ENCODE peak calls at places on chromosomes 7 and 10, in six cellular contexts. One of them, this sample, is unnamed.

GRCh38 chr10:112250555-112250954 is 32.6 kb upstream of the TECTB start:
- DNase-seq in DMS53: no peak
- DNase-seq in T1000: no peak
- DNase-seq in naive thymus-derived CD4-positive, alpha-beta T cell: no peak
- DNase-seq in fibroblast of mammary gland: peak
- DNase-seq in lower leg skin: no peak
- DNase-seq in this sample: peak

GRCh38 chr10:73406863-73407262 is 7.0 kb downstream of the ANXA7 start:
- DNase-seq in T1000: no peak
- DNase-seq in fibroblast of mammary gland: no peak
- DNase-seq in lower leg skin: no peak
- DNase-seq in naive thymus-derived CD4-positive, alpha-beta T cell: no peak
- DNase-seq in DMS53: no peak
- DNase-seq in this sample: no peak

GRCh38 chr10:35421553-35422178 is 85.4 kb downstream of the CCNY start:
- DNase-seq in fibroblast of mammary gland: peak
- DNase-seq in lower leg skin: peak
- DNase-seq in DMS53: no peak
- DNase-seq in T1000: peak
- DNase-seq in naive thymus-derived CD4-positive, alpha-beta T cell: no peak
- DNase-seq in this sample: peak

GRCh38 chr10:77801474-77802238 is 124.9 kb downstream of the DLG5 start:
- DNase-seq in T1000: peak
- DNase-seq in fibroblast of mammary gland: peak
- DNase-seq in DMS53: no peak
- DNase-seq in naive thymus-derived CD4-positive, alpha-beta T cell: no peak
- DNase-seq in lower leg skin: no peak
- DNase-seq in this sample: peak

GRCh38 chr10:66572700-66573099 is 353.1 kb upstream of the LRRTM3 start:
- DNase-seq in T1000: no peak
- DNase-seq in lower leg skin: no peak
- DNase-seq in DMS53: peak
- DNase-seq in fibroblast of mammary gland: no peak
- DNase-seq in naive thymus-derived CD4-positive, alpha-beta T cell: no peak
- DNase-seq in this sample: no peak

GRCh38 chr7:4286281-4286680 is 395.8 kb upstream of the FOXK1 start:
- DNase-seq in naive thymus-derived CD4-positive, alpha-beta T cell: no peak
- DNase-seq in DMS53: no peak
- DNase-seq in T1000: no peak
- DNase-seq in lower leg skin: no peak
- DNase-seq in fibroblast of mammary gland: no peak
- DNase-seq in this sample: no peak

GRCh38 chr7:140036224-140036651 is 26.5 kb downstream of the PARP12 start:
- DNase-seq in DMS53: no peak
- DNase-seq in T1000: no peak
- DNase-seq in lower leg skin: no peak
- DNase-seq in naive thymus-derived CD4-positive, alpha-beta T cell: no peak
- DNase-seq in fibroblast of mammary gland: peak
- DNase-seq in this sample: no peak

GRCh38 chr10:35335133-35335532 is 1.2 kb upstream of the CCNY start:
- DNase-seq in lower leg skin: no peak
- DNase-seq in naive thymus-derived CD4-positive, alpha-beta T cell: no peak
- DNase-seq in fibroblast of mammary gland: peak
- DNase-seq in T1000: no peak
- DNase-seq in DMS53: no peak
- DNase-seq in this sample: no peak

GRCh38 chr10:31706921-31707571 is 221.6 kb downstream of the ARHGAP12 start:
- DNase-seq in naive thymus-derived CD4-positive, alpha-beta T cell: no peak
- DNase-seq in T1000: no peak
- DNase-seq in DMS53: no peak
- DNase-seq in fibroblast of mammary gland: no peak
- DNase-seq in lower leg skin: no peak
- DNase-seq in this sample: no peak

GRCh38 chr7:67407351-67407750 is 410.7 kb downstream of the TYW1 start:
- DNase-seq in DMS53: no peak
- DNase-seq in lower leg skin: no peak
- DNase-seq in naive thymus-derived CD4-positive, alpha-beta T cell: no peak
- DNase-seq in T1000: no peak
- DNase-seq in fibroblast of mammary gland: no peak
- DNase-seq in this sample: no peak

GRCh38 chr7:95434501-95435421 is at the start of gene PON2:
- DNase-seq in T1000: peak
- DNase-seq in DMS53: peak
- DNase-seq in naive thymus-derived CD4-positive, alpha-beta T cell: peak
- DNase-seq in lower leg skin: peak
- DNase-seq in fibroblast of mammary gland: peak
- DNase-seq in this sample: peak

GRCh38 chr7:66679633-66679980 is 50.9 kb downstream of the KCTD7 start:
- DNase-seq in T1000: no peak
- DNase-seq in lower leg skin: no peak
- DNase-seq in fibroblast of mammary gland: no peak
- DNase-seq in DMS53: no peak
- DNase-seq in naive thymus-derived CD4-positive, alpha-beta T cell: no peak
- DNase-seq in this sample: no peak

GRCh38 chr10:33263453-33263852 is 71.0 kb downstream of the NRP1 start:
- DNase-seq in DMS53: no peak
- DNase-seq in fibroblast of mammary gland: peak
- DNase-seq in T1000: no peak
- DNase-seq in naive thymus-derived CD4-positive, alpha-beta T cell: no peak
- DNase-seq in lower leg skin: no peak
- DNase-seq in this sample: no peak

GRCh38 chr10:85946713-85947326 is 419.8 kb downstream of the GRID1 start:
- DNase-seq in DMS53: peak
- DNase-seq in lower leg skin: no peak
- DNase-seq in T1000: no peak
- DNase-seq in fibroblast of mammary gland: no peak
- DNase-seq in naive thymus-derived CD4-positive, alpha-beta T cell: no peak
- DNase-seq in this sample: no peak

GRCh38 chr7:9149499-9150082 is 716.2 kb downstream of the NXPH1 start:
- DNase-seq in T1000: no peak
- DNase-seq in fibroblast of mammary gland: no peak
- DNase-seq in naive thymus-derived CD4-positive, alpha-beta T cell: no peak
- DNase-seq in DMS53: peak
- DNase-seq in lower leg skin: no peak
- DNase-seq in this sample: no peak

GRCh38 chr10:78470267-78471103 is 436.8 kb downstream of the RPS24 start:
- DNase-seq in naive thymus-derived CD4-positive, alpha-beta T cell: no peak
- DNase-seq in T1000: peak
- DNase-seq in lower leg skin: peak
- DNase-seq in DMS53: peak
- DNase-seq in fibroblast of mammary gland: peak
- DNase-seq in this sample: no peak

GRCh38 chr7:43004076-43004475 is 71.9 kb downstream of the MRPL32 start:
- DNase-seq in DMS53: no peak
- DNase-seq in naive thymus-derived CD4-positive, alpha-beta T cell: peak
- DNase-seq in fibroblast of mammary gland: no peak
- DNase-seq in lower leg skin: no peak
- DNase-seq in T1000: no peak
- DNase-seq in this sample: no peak

GRCh38 chr7:22582860-22583640 is 83.1 kb upstream of the STEAP1B start:
- DNase-seq in lower leg skin: no peak
- DNase-seq in DMS53: no peak
- DNase-seq in naive thymus-derived CD4-positive, alpha-beta T cell: no peak
- DNase-seq in fibroblast of mammary gland: peak
- DNase-seq in T1000: peak
- DNase-seq in this sample: peak

GRCh38 chr10:122548699-122549098 is 11.9 kb upstream of the DMBT1 start:
- DNase-seq in fibroblast of mammary gland: no peak
- DNase-seq in T1000: no peak
- DNase-seq in naive thymus-derived CD4-positive, alpha-beta T cell: no peak
- DNase-seq in lower leg skin: no peak
- DNase-seq in DMS53: no peak
- DNase-seq in this sample: no peak

GRCh38 chr7:42573904-42574692 is 337.1 kb upstream of the GLI3 start:
- DNase-seq in fibroblast of mammary gland: no peak
- DNase-seq in naive thymus-derived CD4-positive, alpha-beta T cell: no peak
- DNase-seq in lower leg skin: no peak
- DNase-seq in T1000: no peak
- DNase-seq in DMS53: no peak
- DNase-seq in this sample: no peak

GRCh38 chr7:118372530-118372929 is 148.0 kb downstream of the ANKRD7 start:
- DNase-seq in T1000: no peak
- DNase-seq in lower leg skin: no peak
- DNase-seq in naive thymus-derived CD4-positive, alpha-beta T cell: no peak
- DNase-seq in fibroblast of mammary gland: peak
- DNase-seq in DMS53: no peak
- DNase-seq in this sample: no peak

GRCh38 chr10:114479307-114479706 is 75.0 kb upstream of the AFAP1L2 start:
- DNase-seq in T1000: no peak
- DNase-seq in lower leg skin: peak
- DNase-seq in naive thymus-derived CD4-positive, alpha-beta T cell: no peak
- DNase-seq in DMS53: no peak
- DNase-seq in fibroblast of mammary gland: no peak
- DNase-seq in this sample: no peak

GRCh38 chr7:35993663-35994622 is 159.1 kb upstream of the EEPD1 start:
- DNase-seq in lower leg skin: no peak
- DNase-seq in T1000: peak
- DNase-seq in fibroblast of mammary gland: peak
- DNase-seq in naive thymus-derived CD4-positive, alpha-beta T cell: no peak
- DNase-seq in DMS53: peak
- DNase-seq in this sample: no peak

GRCh38 chr7:105963038-105963667 is at the start of gene CDHR3:
- DNase-seq in T1000: no peak
- DNase-seq in naive thymus-derived CD4-positive, alpha-beta T cell: no peak
- DNase-seq in fibroblast of mammary gland: no peak
- DNase-seq in lower leg skin: no peak
- DNase-seq in DMS53: peak
- DNase-seq in this sample: no peak

GRCh38 chr10:45471531-45472310 is 97.7 kb downstream of the ALOX5 start:
- DNase-seq in fibroblast of mammary gland: no peak
- DNase-seq in DMS53: no peak
- DNase-seq in T1000: no peak
- DNase-seq in lower leg skin: no peak
- DNase-seq in naive thymus-derived CD4-positive, alpha-beta T cell: no peak
- DNase-seq in this sample: no peak

GRCh38 chr7:55928006-55928767 is 23.5 kb upstream of the MRPS17 start:
- DNase-seq in lower leg skin: no peak
- DNase-seq in fibroblast of mammary gland: no peak
- DNase-seq in naive thymus-derived CD4-positive, alpha-beta T cell: no peak
- DNase-seq in DMS53: no peak
- DNase-seq in T1000: no peak
- DNase-seq in this sample: no peak

GRCh38 chr7:110675383-110676103 is 415.4 kb upstream of the LRRN3 start:
- DNase-seq in T1000: no peak
- DNase-seq in lower leg skin: no peak
- DNase-seq in DMS53: peak
- DNase-seq in fibroblast of mammary gland: no peak
- DNase-seq in naive thymus-derived CD4-positive, alpha-beta T cell: no peak
- DNase-seq in this sample: no peak

GRCh38 chr10:115604627-115605026 is 511.5 kb downstream of the ATRNL1 start:
- DNase-seq in lower leg skin: no peak
- DNase-seq in fibroblast of mammary gland: no peak
- DNase-seq in DMS53: no peak
- DNase-seq in naive thymus-derived CD4-positive, alpha-beta T cell: no peak
- DNase-seq in T1000: no peak
- DNase-seq in this sample: no peak

GRCh38 chr10:43292745-43293676 is 26.1 kb upstream of the RASGEF1A start:
- DNase-seq in naive thymus-derived CD4-positive, alpha-beta T cell: peak
- DNase-seq in T1000: no peak
- DNase-seq in lower leg skin: peak
- DNase-seq in DMS53: peak
- DNase-seq in fibroblast of mammary gland: peak
- DNase-seq in this sample: peak

GRCh38 chr10:78028438-78029293 is 649 bp downstream of the POLR3A start:
- DNase-seq in DMS53: peak
- DNase-seq in lower leg skin: no peak
- DNase-seq in naive thymus-derived CD4-positive, alpha-beta T cell: peak
- DNase-seq in T1000: no peak
- DNase-seq in fibroblast of mammary gland: peak
- DNase-seq in this sample: no peak

GRCh38 chr10:8389630-8390029 is 335.1 kb downstream of the GATA3 start:
- DNase-seq in lower leg skin: no peak
- DNase-seq in DMS53: no peak
- DNase-seq in fibroblast of mammary gland: no peak
- DNase-seq in T1000: peak
- DNase-seq in naive thymus-derived CD4-positive, alpha-beta T cell: no peak
- DNase-seq in this sample: no peak

GRCh38 chr10:129390147-129390546 is 76.9 kb upstream of the MGMT start:
- DNase-seq in lower leg skin: no peak
- DNase-seq in DMS53: no peak
- DNase-seq in T1000: no peak
- DNase-seq in fibroblast of mammary gland: no peak
- DNase-seq in naive thymus-derived CD4-positive, alpha-beta T cell: no peak
- DNase-seq in this sample: no peak

GRCh38 chr7:28937593-28937992 is 20.5 kb downstream of the TRIL start:
- DNase-seq in DMS53: no peak
- DNase-seq in naive thymus-derived CD4-positive, alpha-beta T cell: no peak
- DNase-seq in T1000: no peak
- DNase-seq in fibroblast of mammary gland: no peak
- DNase-seq in lower leg skin: no peak
- DNase-seq in this sample: no peak